ENCODE peak calls at places on chromosome 13, in six cellular contexts. One of them, this sample, is unnamed.

GRCh38 chr13:54445865-54446264 is 1417.3 kb downstream of the OLFM4 start:
- DNase-seq in pancreas: no peak
- DNase-seq in BJ: no peak
- DNase-seq in astrocyte: no peak
- DNase-seq in AG04450: no peak
- DNase-seq in cardiac fibroblast: no peak
- DNase-seq in this sample: no peak

GRCh38 chr13:113801289-113801961 is 42.4 kb downstream of the TMEM255B start:
- DNase-seq in pancreas: peak
- DNase-seq in BJ: no peak
- DNase-seq in astrocyte: no peak
- DNase-seq in AG04450: no peak
- DNase-seq in cardiac fibroblast: no peak
- DNase-seq in this sample: no peak

GRCh38 chr13:105735269-105735668 is 800.2 kb downstream of the EFNB2 start:
- DNase-seq in pancreas: no peak
- DNase-seq in BJ: no peak
- DNase-seq in astrocyte: no peak
- DNase-seq in AG04450: no peak
- DNase-seq in cardiac fibroblast: no peak
- DNase-seq in this sample: no peak

GRCh38 chr13:56424246-56424645 is 716.5 kb upstream of the PRR20A start:
- DNase-seq in pancreas: no peak
- DNase-seq in BJ: no peak
- DNase-seq in astrocyte: no peak
- DNase-seq in AG04450: no peak
- DNase-seq in cardiac fibroblast: no peak
- DNase-seq in this sample: no peak

GRCh38 chr13:73702419-73703071 is 431.7 kb downstream of the KLF12 start:
- DNase-seq in pancreas: no peak
- DNase-seq in BJ: no peak
- DNase-seq in astrocyte: no peak
- DNase-seq in AG04450: no peak
- DNase-seq in cardiac fibroblast: no peak
- DNase-seq in this sample: no peak

GRCh38 chr13:34506796-34507195 is 435.3 kb upstream of the NBEA start:
- DNase-seq in pancreas: no peak
- DNase-seq in BJ: no peak
- DNase-seq in astrocyte: peak
- DNase-seq in AG04450: no peak
- DNase-seq in cardiac fibroblast: no peak
- DNase-seq in this sample: no peak

GRCh38 chr13:59906413-59907027 is 257.2 kb downstream of the DIAPH3 start:
- DNase-seq in pancreas: no peak
- DNase-seq in BJ: no peak
- DNase-seq in astrocyte: peak
- DNase-seq in AG04450: peak
- DNase-seq in cardiac fibroblast: peak
- DNase-seq in this sample: no peak

GRCh38 chr13:113119822-113120189 is 2.8 kb upstream of the F10 start:
- DNase-seq in pancreas: no peak
- DNase-seq in BJ: no peak
- DNase-seq in astrocyte: no peak
- DNase-seq in AG04450: no peak
- DNase-seq in cardiac fibroblast: no peak
- DNase-seq in this sample: no peak

GRCh38 chr13:106432636-106433035 is 102.8 kb downstream of the EFNB2 start:
- DNase-seq in pancreas: no peak
- DNase-seq in BJ: no peak
- DNase-seq in astrocyte: peak
- DNase-seq in AG04450: no peak
- DNase-seq in cardiac fibroblast: no peak
- DNase-seq in this sample: no peak

GRCh38 chr13:25375727-25376358 is 4.1 kb downstream of the ATP8A2 start:
- DNase-seq in pancreas: no peak
- DNase-seq in BJ: no peak
- DNase-seq in astrocyte: no peak
- DNase-seq in AG04450: peak
- DNase-seq in cardiac fibroblast: peak
- DNase-seq in this sample: no peak

GRCh38 chr13:45082964-45083363 is 37.3 kb upstream of the GTF2F2 start:
- DNase-seq in pancreas: no peak
- DNase-seq in BJ: peak
- DNase-seq in astrocyte: peak
- DNase-seq in AG04450: peak
- DNase-seq in cardiac fibroblast: peak
- DNase-seq in this sample: no peak

GRCh38 chr13:25752957-25753540 is 298.8 kb downstream of the SHISA2 start:
- DNase-seq in pancreas: no peak
- DNase-seq in BJ: peak
- DNase-seq in astrocyte: peak
- DNase-seq in AG04450: peak
- DNase-seq in cardiac fibroblast: peak
- DNase-seq in this sample: peak

GRCh38 chr13:39023316-39023715 is 14.6 kb downstream of the PROSER1 start:
- DNase-seq in pancreas: no peak
- DNase-seq in BJ: peak
- DNase-seq in astrocyte: no peak
- DNase-seq in AG04450: no peak
- DNase-seq in cardiac fibroblast: peak
- DNase-seq in this sample: peak

GRCh38 chr13:73303858-73304257 is 245.1 kb downstream of the KLF5 start:
- DNase-seq in pancreas: no peak
- DNase-seq in BJ: peak
- DNase-seq in astrocyte: peak
- DNase-seq in AG04450: no peak
- DNase-seq in cardiac fibroblast: peak
- DNase-seq in this sample: peak

GRCh38 chr13:33290421-33290965 is 4.9 kb upstream of the STARD13 start:
- DNase-seq in pancreas: no peak
- DNase-seq in BJ: no peak
- DNase-seq in astrocyte: no peak
- DNase-seq in AG04450: no peak
- DNase-seq in cardiac fibroblast: no peak
- DNase-seq in this sample: no peak

GRCh38 chr13:41561179-41561578 is 103.8 kb downstream of the RGCC start:
- DNase-seq in pancreas: no peak
- DNase-seq in BJ: no peak
- DNase-seq in astrocyte: peak
- DNase-seq in AG04450: no peak
- DNase-seq in cardiac fibroblast: no peak
- DNase-seq in this sample: no peak

GRCh38 chr13:114019367-114019766 is 45.5 kb upstream of the C13orf46 start:
- DNase-seq in pancreas: no peak
- DNase-seq in BJ: no peak
- DNase-seq in astrocyte: no peak
- DNase-seq in AG04450: no peak
- DNase-seq in cardiac fibroblast: no peak
- DNase-seq in this sample: no peak

GRCh38 chr13:72643339-72643989 is 84.0 kb downstream of the MZT1 start:
- DNase-seq in pancreas: no peak
- DNase-seq in BJ: no peak
- DNase-seq in astrocyte: peak
- DNase-seq in AG04450: peak
- DNase-seq in cardiac fibroblast: peak
- DNase-seq in this sample: no peak

GRCh38 chr13:80840313-80840976 is 499.5 kb upstream of the SPRY2 start:
- DNase-seq in pancreas: no peak
- DNase-seq in BJ: no peak
- DNase-seq in astrocyte: no peak
- DNase-seq in AG04450: no peak
- DNase-seq in cardiac fibroblast: peak
- DNase-seq in this sample: peak

GRCh38 chr13:66218583-66218982 is 1011.6 kb downstream of the PCDH9 start:
- DNase-seq in pancreas: no peak
- DNase-seq in BJ: no peak
- DNase-seq in astrocyte: no peak
- DNase-seq in AG04450: no peak
- DNase-seq in cardiac fibroblast: no peak
- DNase-seq in this sample: no peak

GRCh38 chr13:73938375-73939070 is 195.7 kb downstream of the KLF12 start:
- DNase-seq in pancreas: no peak
- DNase-seq in BJ: no peak
- DNase-seq in astrocyte: peak
- DNase-seq in AG04450: peak
- DNase-seq in cardiac fibroblast: peak
- DNase-seq in this sample: peak

DNA sequence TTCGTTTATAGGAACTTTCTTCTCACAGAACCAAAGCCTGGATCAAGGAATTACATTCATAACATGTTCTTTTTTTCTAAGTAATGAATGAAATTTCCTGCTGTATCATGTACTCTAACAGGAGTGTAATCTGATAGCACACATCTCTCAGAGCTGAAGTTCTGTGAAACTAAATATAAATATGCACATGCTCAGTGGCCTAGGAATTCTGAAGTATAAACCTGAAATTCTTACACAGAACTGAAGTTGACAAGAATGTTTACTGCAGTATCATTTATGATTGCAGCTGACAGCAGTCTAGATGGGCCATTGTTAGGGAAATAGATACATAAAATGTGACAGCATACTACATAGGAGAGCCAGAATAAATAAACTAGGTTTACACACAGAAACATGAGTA is 54.5 kb downstream of the USP12 start:
- DNase-seq in pancreas: no peak
- DNase-seq in BJ: no peak
- DNase-seq in astrocyte: peak
- DNase-seq in AG04450: peak
- DNase-seq in cardiac fibroblast: no peak
- DNase-seq in this sample: no peak
- H3K4me3 ChIP-seq in pancreas: no peak
- H3K4me3 ChIP-seq in BJ: no peak
- H3K4me3 ChIP-seq in astrocyte: no peak
- H3K4me3 ChIP-seq in AG04450: no peak
- H3K4me3 ChIP-seq in cardiac fibroblast: no peak
- H3K4me3 ChIP-seq in this sample: no peak

GRCh38 chr13:51125495-51126226 is 14.6 kb upstream of the C13orf42 start:
- DNase-seq in pancreas: peak
- DNase-seq in BJ: no peak
- DNase-seq in astrocyte: peak
- DNase-seq in AG04450: peak
- DNase-seq in cardiac fibroblast: peak
- DNase-seq in this sample: peak
- H3K4me3 ChIP-seq in pancreas: no peak
- H3K4me3 ChIP-seq in BJ: no peak
- H3K4me3 ChIP-seq in astrocyte: no peak
- H3K4me3 ChIP-seq in AG04450: no peak
- H3K4me3 ChIP-seq in cardiac fibroblast: no peak
- H3K4me3 ChIP-seq in this sample: no peak

GRCh38 chr13:40346592-40346991 is 319.8 kb downstream of the FOXO1 start:
- DNase-seq in pancreas: no peak
- DNase-seq in BJ: no peak
- DNase-seq in astrocyte: no peak
- DNase-seq in AG04450: no peak
- DNase-seq in cardiac fibroblast: no peak
- DNase-seq in this sample: no peak

GRCh38 chr13:40343550-40344269 is 322.7 kb downstream of the FOXO1 start:
- DNase-seq in pancreas: no peak
- DNase-seq in BJ: no peak
- DNase-seq in astrocyte: no peak
- DNase-seq in AG04450: no peak
- DNase-seq in cardiac fibroblast: no peak
- DNase-seq in this sample: no peak

GRCh38 chr13:40345149-40345514 is 321.3 kb downstream of the FOXO1 start:
- DNase-seq in pancreas: no peak
- DNase-seq in BJ: no peak
- DNase-seq in astrocyte: no peak
- DNase-seq in AG04450: no peak
- DNase-seq in cardiac fibroblast: no peak
- DNase-seq in this sample: no peak

GRCh38 chr13:40344270-40345148 is 321.9 kb downstream of the FOXO1 start:
- DNase-seq in pancreas: no peak
- DNase-seq in BJ: no peak
- DNase-seq in astrocyte: peak
- DNase-seq in AG04450: no peak
- DNase-seq in cardiac fibroblast: peak
- DNase-seq in this sample: no peak

GRCh38 chr13:40345654-40346372 is 320.6 kb downstream of the FOXO1 start:
- DNase-seq in pancreas: no peak
- DNase-seq in BJ: no peak
- DNase-seq in astrocyte: no peak
- DNase-seq in AG04450: no peak
- DNase-seq in cardiac fibroblast: no peak
- DNase-seq in this sample: no peak
- H3K4me3 ChIP-seq in pancreas: no peak
- H3K4me3 ChIP-seq in BJ: no peak
- H3K4me3 ChIP-seq in astrocyte: no peak
- H3K4me3 ChIP-seq in AG04450: no peak
- H3K4me3 ChIP-seq in cardiac fibroblast: no peak
- H3K4me3 ChIP-seq in this sample: no peak

DNA sequence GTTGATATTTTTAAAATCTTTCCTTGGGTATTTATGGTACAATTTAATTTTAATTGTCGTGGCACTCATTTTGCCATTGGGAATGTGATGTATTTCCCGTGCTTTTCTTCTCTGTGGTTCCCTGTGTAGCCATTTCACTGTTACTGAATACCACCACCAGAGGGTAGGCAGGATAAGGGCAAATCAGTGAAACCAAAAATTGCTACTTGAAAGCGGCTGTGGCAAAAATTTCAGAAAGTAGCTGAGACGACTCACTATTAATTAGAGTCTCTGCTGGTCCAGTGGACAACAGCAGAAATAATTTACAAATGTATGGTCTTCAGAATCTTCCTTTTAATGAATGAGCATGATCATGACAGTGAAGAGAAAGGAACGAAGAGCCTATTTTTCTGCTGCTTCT is 34.4 kb upstream of the MIR17HG start:
- DNase-seq in pancreas: no peak
- DNase-seq in BJ: no peak
- DNase-seq in astrocyte: no peak
- DNase-seq in AG04450: no peak
- DNase-seq in cardiac fibroblast: peak
- DNase-seq in this sample: no peak
- H3K4me3 ChIP-seq in pancreas: no peak
- H3K4me3 ChIP-seq in BJ: no peak
- H3K4me3 ChIP-seq in astrocyte: no peak
- H3K4me3 ChIP-seq in AG04450: no peak
- H3K4me3 ChIP-seq in cardiac fibroblast: no peak
- H3K4me3 ChIP-seq in this sample: no peak

This sample was measured in skeletal muscle cell.